ENCODE peak calls at places on chromosomes 5 and 9, in six cellular contexts. U is activated CD8-positive, alpha-beta T cell treated with anti-CD3 and anti-CD28 coated beads for 36 hours; R is coronary artery; G is GM12865; O is mammary epithelial cell; M is uterus. H is an unnamed sample.

GRCh38 chr5:172903790-172904189 is 55.4 kb upstream of the RPL26L1 start:
- DNase-seq in U (no peak), R (no peak), G (no peak), O (peak), M (peak), H (no peak)

GRCh38 chr5:24272735-24273134 is 372.0 kb downstream of the CDH10 start:
- DNase-seq in U (no peak), R (no peak), G (no peak), O (no peak), M (no peak), H (no peak)

GRCh38 chr5:126192226-126192625 is 231.0 kb upstream of the GRAMD2B start:
- DNase-seq in U (no peak), R (no peak), G (no peak), O (no peak), M (no peak), H (no peak)

GRCh38 chr5:142869883-142870282 is 99.7 kb downstream of the ARHGAP26 start:
- DNase-seq in U (no peak), R (no peak), G (no peak), O (no peak), M (no peak), H (no peak)

GRCh38 chr9:2570615-2571479 is 50.7 kb upstream of the VLDLR start:
- DNase-seq in U (peak), R (peak), G (peak), O (peak), M (peak), H (peak)

GRCh38 chr9:7500521-7500920 is 299.1 kb downstream of the DMAC1 start:
- DNase-seq in U (no peak), R (no peak), G (no peak), O (no peak), M (no peak), H (no peak)

GRCh38 chr9:129989362-129989708 is 53.7 kb downstream of the FNBP1 start:
- DNase-seq in U (no peak), R (no peak), G (no peak), O (no peak), M (no peak), H (no peak)

GRCh38 chr5:180831139-180832080 is 28.8 kb upstream of the MGAT1 start:
- DNase-seq in U (peak), R (peak), G (peak), O (peak), M (peak), H (peak)

GRCh38 chr5:131589510-131590348 is 45.3 kb downstream of the RAPGEF6 start:
- DNase-seq in U (peak), R (no peak), G (peak), O (peak), M (no peak), H (peak)

GRCh38 chr5:174720612-174721521 is 3.5 kb upstream of the MSX2 start:
- DNase-seq in U (no peak), R (no peak), G (no peak), O (no peak), M (no peak), H (no peak)

GRCh38 chr9:37974506-37975173 is 70.7 kb upstream of the SLC25A51 start:
- DNase-seq in U (no peak), R (no peak), G (no peak), O (no peak), M (no peak), H (no peak)

GRCh38 chr5:66966439-66966838 is 230.2 kb downstream of the CD180 start:
- DNase-seq in U (no peak), R (no peak), G (no peak), O (no peak), M (no peak), H (no peak)

GRCh38 chr5:148834689-148835088 is 8.3 kb downstream of the ADRB2 start:
- DNase-seq in U (peak), R (no peak), G (peak), O (no peak), M (no peak), H (no peak)

GRCh38 chr9:115636596-115636995 is 517.0 kb upstream of the PAPPA start:
- DNase-seq in U (no peak), R (no peak), G (no peak), O (peak), M (no peak), H (no peak)

GRCh38 chr9:69513291-69513690 is 158.9 kb downstream of the APBA1 start:
- DNase-seq in U (no peak), R (no peak), G (no peak), O (no peak), M (no peak), H (no peak)

GRCh38 chr5:53114988-53115387 is 5.4 kb upstream of the MOCS2 start:
- DNase-seq in U (no peak), R (no peak), G (no peak), O (peak), M (no peak), H (no peak)

GRCh38 chr9:75885652-75886051 is 4.8 kb upstream of the PCSK5 start:
- DNase-seq in U (no peak), R (no peak), G (no peak), O (no peak), M (no peak), H (no peak)

GRCh38 chr5:92939428-92939827 is 641.6 kb downstream of the NR2F1-AS1 start:
- DNase-seq in U (no peak), R (no peak), G (no peak), O (no peak), M (no peak), H (no peak)

GRCh38 chr9:12748016-12748415 is 26.8 kb upstream of the LURAP1L start:
- DNase-seq in U (no peak), R (no peak), G (no peak), O (peak), M (no peak), H (no peak)

GRCh38 chr5:179393078-179393477 is 47.8 kb upstream of the ADAMTS2 start:
- DNase-seq in U (no peak), R (peak), G (no peak), O (peak), M (no peak), H (no peak)

GRCh38 chr5:136080483-136081180 is 51.8 kb downstream of the TGFBI start:
- DNase-seq in U (peak), R (peak), G (peak), O (peak), M (peak), H (peak)

GRCh38 chr9:133844876-133845658 is 106.9 kb upstream of the SARDH start:
- DNase-seq in U (peak), R (peak), G (no peak), O (no peak), M (peak), H (peak)

GRCh38 chr5:68369436-68370125 is 154.0 kb downstream of the PIK3R1 start:
- DNase-seq in U (peak), R (no peak), G (peak), O (no peak), M (no peak), H (peak)

GRCh38 chr5:45385321-45386058 is 310.7 kb downstream of the HCN1 start:
- DNase-seq in U (no peak), R (no peak), G (no peak), O (no peak), M (no peak), H (no peak)

GRCh38 chr5:176491056-176491646 is 43.0 kb downstream of the FAF2 start:
- DNase-seq in U (no peak), R (no peak), G (no peak), O (no peak), M (no peak), H (no peak)

GRCh38 chr9:132763574-132763973 is 93.3 kb downstream of the GTF3C4 start:
- DNase-seq in U (no peak), R (no peak), G (no peak), O (no peak), M (no peak), H (no peak)

GRCh38 chr9:133579231-133579560 is 30.0 kb downstream of the FAM163B start:
- DNase-seq in U (no peak), R (no peak), G (no peak), O (no peak), M (no peak), H (no peak)

GRCh38 chr5:28254846-28255245 is 1216.5 kb upstream of the CDH9 start:
- DNase-seq in U (no peak), R (no peak), G (no peak), O (no peak), M (no peak), H (no peak)

GRCh38 chr9:35662437-35662836 is 2.6 kb downstream of the ARHGEF39 start:
- DNase-seq in U (no peak), R (no peak), G (no peak), O (no peak), M (no peak), H (no peak)

GRCh38 chr9:35658894-35659220 is 765 bp downstream of the CCDC107 start:
- DNase-seq in U (no peak), R (no peak), G (peak), O (peak), M (peak), H (no peak)

GRCh38 chr9:35661756-35662350 is 3.1 kb downstream of the ARHGEF39 start:
- DNase-seq in U (no peak), R (no peak), G (no peak), O (no peak), M (no peak), H (no peak)

GRCh38 chr9:35659340-35659739 is 1.2 kb downstream of the CCDC107 start:
- DNase-seq in U (no peak), R (no peak), G (peak), O (peak), M (no peak), H (no peak)

DNA sequence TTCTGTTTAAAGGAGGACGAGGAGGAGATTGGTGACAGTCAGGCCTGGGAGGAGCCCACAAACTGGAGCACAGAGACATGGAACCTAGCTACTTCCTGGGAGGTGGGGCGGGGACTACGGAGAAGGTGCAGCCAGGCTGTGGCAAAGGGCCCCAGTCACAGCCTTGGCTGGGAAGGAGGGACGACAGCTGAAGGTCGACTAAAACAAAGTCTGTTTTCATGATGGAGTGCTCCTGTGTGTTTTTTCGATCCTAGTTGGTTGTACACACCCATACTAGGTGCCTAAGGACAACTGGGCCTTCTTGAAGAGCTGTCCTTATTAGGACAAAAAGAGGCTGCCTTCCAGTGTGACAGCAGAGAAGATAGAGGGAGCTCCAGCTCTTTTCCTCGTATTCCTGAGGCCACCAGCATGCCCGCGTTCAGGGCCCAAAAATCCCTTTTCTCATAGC is 2.9 kb downstream of the CCDC107 start:
- DNase-seq in U (no peak), R (no peak), G (no peak), O (no peak), M (no peak), H (no peak)
- TF ChIP-seq CTCF in U (no peak), R (no peak), G (no peak), O (peak), M (peak), H (no peak)

GRCh38 chr5:95262933-95263660 is 21.8 kb downstream of the MCTP1 start:
- DNase-seq in U (no peak), R (no peak), G (no peak), O (no peak), M (no peak), H (no peak)

DNA sequence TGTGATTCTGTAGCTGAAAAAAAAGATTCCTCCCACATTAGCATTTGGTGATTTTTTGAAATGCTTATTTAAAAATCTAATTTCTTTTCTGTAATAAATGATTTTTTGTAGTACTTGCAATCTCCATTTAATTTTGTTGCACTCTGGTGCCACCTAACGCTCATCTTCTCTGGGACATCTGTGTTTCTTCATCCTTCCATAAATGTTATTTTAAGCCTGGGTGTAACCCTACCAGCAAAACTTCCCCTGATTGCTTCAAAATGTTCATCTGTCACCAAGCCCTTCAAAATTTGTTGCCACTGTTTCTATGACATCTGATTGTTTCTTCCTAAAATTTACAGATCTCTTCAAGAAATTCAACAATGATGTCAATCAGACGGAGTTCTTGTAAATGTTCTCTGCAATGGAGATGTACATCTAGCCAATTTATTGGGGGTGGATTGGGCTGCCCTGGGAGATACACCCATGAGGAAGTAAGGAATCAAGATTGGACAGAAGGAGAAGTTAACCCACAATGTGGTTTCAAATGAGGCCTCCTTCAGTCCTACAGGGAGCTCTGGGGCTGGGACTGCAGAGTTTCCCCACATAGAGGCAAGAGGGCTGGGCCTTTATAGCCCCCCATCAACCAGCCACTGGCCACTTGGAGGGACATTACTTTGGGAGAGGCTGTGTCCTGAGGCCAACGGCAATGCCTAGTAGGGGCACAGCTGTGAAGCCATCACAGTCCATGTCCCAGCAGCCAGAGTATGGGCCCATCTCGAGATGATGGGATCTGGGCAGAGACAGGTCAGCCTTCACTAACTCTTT is 23.3 kb downstream of the MCTP1 start:
- DNase-seq in U (peak), R (no peak), G (peak), O (peak), M (no peak), H (peak)
- TF ChIP-seq CTCF in U (peak), R (no peak), G (peak), O (peak), M (peak), H (peak)

GRCh38 chr5:178150977-178151734 is 2.5 kb downstream of the NHP2 start:
- DNase-seq in U (no peak), R (no peak), G (no peak), O (no peak), M (no peak), H (no peak)
- TF ChIP-seq CTCF in U (no peak), R (no peak), G (no peak), O (no peak), M (no peak), H (no peak)

GRCh38 chr9:127806871-127807270 is 4.2 kb downstream of the FPGS start:
- DNase-seq in U (no peak), R (no peak), G (no peak), O (no peak), M (no peak), H (no peak)

GRCh38 chr9:127802576-127803443 is at the start of gene FPGS:
- DNase-seq in U (peak), R (peak), G (peak), O (peak), M (peak), H (peak)

GRCh38 chr9:127803507-127804352 is 1.0 kb downstream of the FPGS start:
- DNase-seq in U (peak), R (no peak), G (no peak), O (peak), M (no peak), H (peak)

GRCh38 chr9:127808347-127809001 is 5.8 kb downstream of the FPGS start:
- DNase-seq in U (no peak), R (no peak), G (no peak), O (no peak), M (no peak), H (no peak)

DNA sequence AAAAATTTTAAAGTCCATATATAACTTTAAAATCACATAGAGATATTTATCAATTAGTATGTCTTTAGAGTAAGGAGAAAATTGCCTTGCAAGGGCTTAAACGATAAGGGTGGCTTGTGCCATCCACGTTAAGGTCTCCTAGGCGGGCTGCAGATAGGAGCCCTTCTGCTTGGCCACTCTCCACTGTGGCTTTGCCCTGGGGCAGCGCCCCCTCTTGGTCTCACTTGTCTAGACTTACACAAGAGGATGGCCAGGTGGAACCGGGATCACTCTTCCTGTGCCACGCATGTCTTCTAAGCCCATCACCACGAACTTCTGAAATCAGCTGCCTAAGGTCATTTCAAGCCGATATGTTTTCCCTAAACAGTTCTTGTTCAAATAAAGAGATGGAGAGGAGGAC is 2.9 kb downstream of the FPGS start:
- DNase-seq in U (peak), R (no peak), G (peak), O (no peak), M (no peak), H (peak)
- TF ChIP-seq CTCF in U (peak), R (no peak), G (peak), O (peak), M (no peak), H (peak)

H was measured in GM20000.